ENCODE peak calls at places on chromosomes 4 and X, in ten cellular contexts. One of them, this sample, is unnamed.

GRCh38 chr4:86261634-86262033 is 98.2 kb downstream of the MAPK10 start:
- DNase-seq in WTC11: no peak
- DNase-seq in smooth muscle cell of the brain vasculature: peak
- DNase-seq in A549: no peak
- DNase-seq in fibroblast of gingiva: no peak
- DNase-seq in suprapubic skin: no peak
- DNase-seq in ecto neural progenitor cell: no peak
- DNase-seq in GM12865: peak
- DNase-seq in tibial nerve: no peak
- DNase-seq in mucosa of gallbladder: no peak
- DNase-seq in this sample: no peak

GRCh38 chrX:12693754-12694153 is 97.5 kb upstream of the PRPS2 start:
- DNase-seq in mucosa of gallbladder: no peak
- DNase-seq in suprapubic skin: no peak
- DNase-seq in GM12865: no peak
- DNase-seq in tibial nerve: no peak
- DNase-seq in smooth muscle cell of the brain vasculature: no peak
- DNase-seq in WTC11: no peak
- DNase-seq in fibroblast of gingiva: no peak
- DNase-seq in ecto neural progenitor cell: no peak
- DNase-seq in A549: no peak
- DNase-seq in this sample: no peak

GRCh38 chrX:107683124-107683895 is 55.0 kb downstream of the PRPS1 start:
- DNase-seq in smooth muscle cell of the brain vasculature: no peak
- DNase-seq in suprapubic skin: peak
- DNase-seq in A549: no peak
- DNase-seq in mucosa of gallbladder: peak
- DNase-seq in fibroblast of gingiva: peak
- DNase-seq in ecto neural progenitor cell: no peak
- DNase-seq in WTC11: no peak
- DNase-seq in GM12865: no peak
- DNase-seq in tibial nerve: peak
- DNase-seq in this sample: peak

GRCh38 chr4:112905728-112906127 is 143.7 kb upstream of the ANK2 start:
- DNase-seq in suprapubic skin: no peak
- DNase-seq in mucosa of gallbladder: no peak
- DNase-seq in tibial nerve: no peak
- DNase-seq in GM12865: no peak
- DNase-seq in ecto neural progenitor cell: no peak
- DNase-seq in A549: no peak
- DNase-seq in fibroblast of gingiva: no peak
- DNase-seq in WTC11: no peak
- DNase-seq in smooth muscle cell of the brain vasculature: no peak
- DNase-seq in this sample: no peak

GRCh38 chrX:124239911-124240310 is 92.5 kb upstream of the TEX13D start:
- DNase-seq in GM12865: peak
- DNase-seq in A549: no peak
- DNase-seq in tibial nerve: no peak
- DNase-seq in smooth muscle cell of the brain vasculature: no peak
- DNase-seq in fibroblast of gingiva: no peak
- DNase-seq in mucosa of gallbladder: no peak
- DNase-seq in ecto neural progenitor cell: no peak
- DNase-seq in suprapubic skin: no peak
- DNase-seq in WTC11: no peak
- DNase-seq in this sample: no peak

GRCh38 chr4:80271806-80272205 is 5.3 kb downstream of the FGF5 start:
- DNase-seq in fibroblast of gingiva: peak
- DNase-seq in smooth muscle cell of the brain vasculature: no peak
- DNase-seq in tibial nerve: no peak
- DNase-seq in mucosa of gallbladder: no peak
- DNase-seq in GM12865: no peak
- DNase-seq in suprapubic skin: no peak
- DNase-seq in ecto neural progenitor cell: no peak
- DNase-seq in WTC11: no peak
- DNase-seq in A549: no peak
- DNase-seq in this sample: no peak

GRCh38 chr4:98658287-98659105 is at the start of gene TSPAN5:
- DNase-seq in tibial nerve: peak
- DNase-seq in suprapubic skin: peak
- DNase-seq in WTC11: peak
- DNase-seq in GM12865: peak
- DNase-seq in ecto neural progenitor cell: peak
- DNase-seq in A549: peak
- DNase-seq in smooth muscle cell of the brain vasculature: no peak
- DNase-seq in fibroblast of gingiva: peak
- DNase-seq in mucosa of gallbladder: peak
- DNase-seq in this sample: peak

GRCh38 chr4:105620640-105621323 is 68.4 kb downstream of the ARHGEF38 start:
- DNase-seq in mucosa of gallbladder: no peak
- DNase-seq in fibroblast of gingiva: peak
- DNase-seq in GM12865: peak
- DNase-seq in suprapubic skin: no peak
- DNase-seq in A549: peak
- DNase-seq in ecto neural progenitor cell: no peak
- DNase-seq in WTC11: no peak
- DNase-seq in smooth muscle cell of the brain vasculature: no peak
- DNase-seq in tibial nerve: no peak
- DNase-seq in this sample: no peak

GRCh38 chr4:15457401-15458201 is 12.1 kb upstream of the CC2D2A start:
- DNase-seq in mucosa of gallbladder: no peak
- DNase-seq in GM12865: peak
- DNase-seq in A549: no peak
- DNase-seq in smooth muscle cell of the brain vasculature: no peak
- DNase-seq in suprapubic skin: no peak
- DNase-seq in ecto neural progenitor cell: no peak
- DNase-seq in tibial nerve: no peak
- DNase-seq in WTC11: no peak
- DNase-seq in fibroblast of gingiva: peak
- DNase-seq in this sample: no peak

GRCh38 chrX:17527135-17527701 is 152.2 kb downstream of the NHS start:
- DNase-seq in fibroblast of gingiva: peak
- DNase-seq in smooth muscle cell of the brain vasculature: no peak
- DNase-seq in GM12865: no peak
- DNase-seq in WTC11: no peak
- DNase-seq in suprapubic skin: no peak
- DNase-seq in mucosa of gallbladder: peak
- DNase-seq in ecto neural progenitor cell: no peak
- DNase-seq in A549: no peak
- DNase-seq in tibial nerve: peak
- DNase-seq in this sample: peak

GRCh38 chrX:15849555-15849954 is 5.1 kb downstream of the AP1S2 start:
- DNase-seq in A549: peak
- DNase-seq in GM12865: no peak
- DNase-seq in ecto neural progenitor cell: no peak
- DNase-seq in fibroblast of gingiva: no peak
- DNase-seq in smooth muscle cell of the brain vasculature: no peak
- DNase-seq in mucosa of gallbladder: no peak
- DNase-seq in suprapubic skin: no peak
- DNase-seq in WTC11: no peak
- DNase-seq in tibial nerve: no peak
- DNase-seq in this sample: no peak

GRCh38 chrX:107571296-107571998 is 56.9 kb upstream of the PRPS1 start:
- DNase-seq in mucosa of gallbladder: no peak
- DNase-seq in suprapubic skin: no peak
- DNase-seq in tibial nerve: no peak
- DNase-seq in ecto neural progenitor cell: no peak
- DNase-seq in GM12865: peak
- DNase-seq in fibroblast of gingiva: peak
- DNase-seq in A549: peak
- DNase-seq in smooth muscle cell of the brain vasculature: no peak
- DNase-seq in WTC11: no peak
- DNase-seq in this sample: peak

GRCh38 chr4:905485-906214 is 26.5 kb downstream of the GAK start:
- DNase-seq in GM12865: no peak
- DNase-seq in tibial nerve: no peak
- DNase-seq in smooth muscle cell of the brain vasculature: no peak
- DNase-seq in ecto neural progenitor cell: no peak
- DNase-seq in fibroblast of gingiva: no peak
- DNase-seq in suprapubic skin: no peak
- DNase-seq in WTC11: no peak
- DNase-seq in mucosa of gallbladder: no peak
- DNase-seq in A549: no peak
- DNase-seq in this sample: no peak

GRCh38 chr4:130808492-130808891 is 1712.5 kb downstream of the C4orf33 start:
- DNase-seq in tibial nerve: no peak
- DNase-seq in suprapubic skin: no peak
- DNase-seq in GM12865: peak
- DNase-seq in mucosa of gallbladder: no peak
- DNase-seq in WTC11: no peak
- DNase-seq in smooth muscle cell of the brain vasculature: peak
- DNase-seq in ecto neural progenitor cell: no peak
- DNase-seq in fibroblast of gingiva: no peak
- DNase-seq in A549: no peak
- DNase-seq in this sample: no peak

GRCh38 chr4:184649971-184650855 is 675 bp downstream of the PRIMPOL start:
- DNase-seq in A549: no peak
- DNase-seq in tibial nerve: peak
- DNase-seq in fibroblast of gingiva: peak
- DNase-seq in WTC11: no peak
- DNase-seq in smooth muscle cell of the brain vasculature: no peak
- DNase-seq in GM12865: peak
- DNase-seq in mucosa of gallbladder: no peak
- DNase-seq in suprapubic skin: no peak
- DNase-seq in ecto neural progenitor cell: peak
- DNase-seq in this sample: peak

GRCh38 chrX:70455366-70456202 is 10.9 kb downstream of the DLG3 start:
- DNase-seq in tibial nerve: no peak
- DNase-seq in mucosa of gallbladder: no peak
- DNase-seq in suprapubic skin: no peak
- DNase-seq in smooth muscle cell of the brain vasculature: no peak
- DNase-seq in ecto neural progenitor cell: no peak
- DNase-seq in WTC11: peak
- DNase-seq in GM12865: no peak
- DNase-seq in fibroblast of gingiva: no peak
- DNase-seq in A549: no peak
- DNase-seq in this sample: peak

This sample was measured in PC-9.